ENCODE peak calls at places on chromosomes 16 and 17, in ten cellular contexts. One of them, this sample, is unnamed.

GRCh38 chr17:60102632-60103047 is 23.9 kb upstream of the HEATR6 start:
- DNase-seq in hippocampal formation: peak
- DNase-seq in myocyte: no peak
- DNase-seq in RWPE1: no peak
- DNase-seq in HCEC 1CT: peak
- DNase-seq in nephron progenitor cell: no peak
- DNase-seq in NCI-H2107: no peak
- DNase-seq in H54: no peak
- DNase-seq in PC-3: no peak
- DNase-seq in hypothalamus: no peak
- DNase-seq in this sample: no peak

GRCh38 chr17:46832945-46833839 is 14.7 kb upstream of the WNT3 start:
- DNase-seq in RWPE1: no peak
- DNase-seq in NCI-H2107: no peak
- DNase-seq in nephron progenitor cell: no peak
- DNase-seq in HCEC 1CT: peak
- DNase-seq in hypothalamus: peak
- DNase-seq in hippocampal formation: no peak
- DNase-seq in PC-3: peak
- DNase-seq in H54: peak
- DNase-seq in myocyte: no peak
- DNase-seq in this sample: peak

GRCh38 chr17:78132086-78132676 is 1.6 kb downstream of the TMC8 start:
- DNase-seq in PC-3: peak
- DNase-seq in H54: no peak
- DNase-seq in HCEC 1CT: no peak
- DNase-seq in hippocampal formation: no peak
- DNase-seq in NCI-H2107: no peak
- DNase-seq in nephron progenitor cell: peak
- DNase-seq in RWPE1: no peak
- DNase-seq in myocyte: no peak
- DNase-seq in hypothalamus: no peak
- DNase-seq in this sample: no peak

GRCh38 chr17:5561736-5562135 is 22.6 kb downstream of the NLRP1 start:
- DNase-seq in PC-3: no peak
- DNase-seq in H54: no peak
- DNase-seq in nephron progenitor cell: no peak
- DNase-seq in NCI-H2107: no peak
- DNase-seq in RWPE1: no peak
- DNase-seq in HCEC 1CT: no peak
- DNase-seq in myocyte: no peak
- DNase-seq in hypothalamus: no peak
- DNase-seq in hippocampal formation: no peak
- DNase-seq in this sample: no peak

GRCh38 chr16:20191566-20191965 is 117.9 kb upstream of the GPR139 start:
- DNase-seq in RWPE1: no peak
- DNase-seq in H54: no peak
- DNase-seq in NCI-H2107: no peak
- DNase-seq in PC-3: no peak
- DNase-seq in hypothalamus: no peak
- DNase-seq in nephron progenitor cell: no peak
- DNase-seq in myocyte: no peak
- DNase-seq in hippocampal formation: no peak
- DNase-seq in HCEC 1CT: no peak
- DNase-seq in this sample: no peak

GRCh38 chr17:59001158-59001814 is 105.4 kb downstream of the TRIM37 start:
- DNase-seq in RWPE1: no peak
- DNase-seq in hypothalamus: no peak
- DNase-seq in nephron progenitor cell: no peak
- DNase-seq in H54: no peak
- DNase-seq in HCEC 1CT: peak
- DNase-seq in myocyte: peak
- DNase-seq in hippocampal formation: no peak
- DNase-seq in PC-3: peak
- DNase-seq in NCI-H2107: no peak
- DNase-seq in this sample: peak

GRCh38 chr17:17741346-17742023 is 60.2 kb downstream of the RAI1 start:
- DNase-seq in NCI-H2107: no peak
- DNase-seq in myocyte: no peak
- DNase-seq in hippocampal formation: peak
- DNase-seq in PC-3: no peak
- DNase-seq in H54: no peak
- DNase-seq in RWPE1: no peak
- DNase-seq in nephron progenitor cell: peak
- DNase-seq in HCEC 1CT: no peak
- DNase-seq in hypothalamus: peak
- DNase-seq in this sample: no peak

GRCh38 chr17:15502315-15503112 is 35.1 kb upstream of the CDRT4 start:
- DNase-seq in HCEC 1CT: peak
- DNase-seq in nephron progenitor cell: peak
- DNase-seq in hypothalamus: peak
- DNase-seq in PC-3: peak
- DNase-seq in H54: peak
- DNase-seq in RWPE1: peak
- DNase-seq in hippocampal formation: peak
- DNase-seq in NCI-H2107: peak
- DNase-seq in myocyte: peak
- DNase-seq in this sample: peak

GRCh38 chr16:81946206-81946605 is 65.1 kb downstream of the SDR42E1 start:
- DNase-seq in hypothalamus: no peak
- DNase-seq in NCI-H2107: no peak
- DNase-seq in H54: no peak
- DNase-seq in RWPE1: no peak
- DNase-seq in HCEC 1CT: no peak
- DNase-seq in myocyte: peak
- DNase-seq in nephron progenitor cell: no peak
- DNase-seq in hippocampal formation: no peak
- DNase-seq in PC-3: no peak
- DNase-seq in this sample: no peak

GRCh38 chr16:57266531-57267268 is 17.8 kb downstream of the PLLP start:
- DNase-seq in HCEC 1CT: no peak
- DNase-seq in RWPE1: peak
- DNase-seq in nephron progenitor cell: no peak
- DNase-seq in H54: no peak
- DNase-seq in myocyte: no peak
- DNase-seq in hypothalamus: no peak
- DNase-seq in NCI-H2107: no peak
- DNase-seq in hippocampal formation: no peak
- DNase-seq in PC-3: no peak
- DNase-seq in this sample: peak

GRCh38 chr17:76537578-76538280 is at the start of gene CYGB:
- DNase-seq in H54: no peak
- DNase-seq in PC-3: no peak
- DNase-seq in nephron progenitor cell: peak
- DNase-seq in myocyte: no peak
- DNase-seq in hippocampal formation: no peak
- DNase-seq in RWPE1: no peak
- DNase-seq in HCEC 1CT: no peak
- DNase-seq in NCI-H2107: no peak
- DNase-seq in hypothalamus: no peak
- DNase-seq in this sample: no peak

GRCh38 chr17:73541111-73541510 is 103.1 kb downstream of the SDK2 start:
- DNase-seq in hypothalamus: no peak
- DNase-seq in NCI-H2107: no peak
- DNase-seq in PC-3: no peak
- DNase-seq in HCEC 1CT: no peak
- DNase-seq in myocyte: no peak
- DNase-seq in nephron progenitor cell: no peak
- DNase-seq in H54: no peak
- DNase-seq in RWPE1: no peak
- DNase-seq in hippocampal formation: no peak
- DNase-seq in this sample: no peak

GRCh38 chr17:57174591-57174990 is 81.7 kb upstream of the MSI2 start:
- DNase-seq in NCI-H2107: no peak
- DNase-seq in H54: no peak
- DNase-seq in PC-3: no peak
- DNase-seq in HCEC 1CT: no peak
- DNase-seq in myocyte: no peak
- DNase-seq in RWPE1: no peak
- DNase-seq in hippocampal formation: no peak
- DNase-seq in hypothalamus: no peak
- DNase-seq in nephron progenitor cell: no peak
- DNase-seq in this sample: no peak

GRCh38 chr17:12180644-12181261 is 160.1 kb downstream of the MAP2K4 start:
- DNase-seq in RWPE1: peak
- DNase-seq in hypothalamus: no peak
- DNase-seq in myocyte: peak
- DNase-seq in HCEC 1CT: peak
- DNase-seq in hippocampal formation: peak
- DNase-seq in PC-3: peak
- DNase-seq in H54: peak
- DNase-seq in NCI-H2107: no peak
- DNase-seq in nephron progenitor cell: peak
- DNase-seq in this sample: peak

GRCh38 chr16:89123831-89124100 is 30.1 kb downstream of the ACSF3 start:
- DNase-seq in nephron progenitor cell: no peak
- DNase-seq in HCEC 1CT: no peak
- DNase-seq in hypothalamus: no peak
- DNase-seq in H54: no peak
- DNase-seq in RWPE1: no peak
- DNase-seq in PC-3: no peak
- DNase-seq in hippocampal formation: no peak
- DNase-seq in NCI-H2107: no peak
- DNase-seq in myocyte: no peak
- DNase-seq in this sample: no peak

GRCh38 chr17:58224315-58224714 is 5.3 kb upstream of the MKS1 start:
- DNase-seq in H54: peak
- DNase-seq in nephron progenitor cell: no peak
- DNase-seq in hypothalamus: no peak
- DNase-seq in RWPE1: peak
- DNase-seq in HCEC 1CT: peak
- DNase-seq in hippocampal formation: no peak
- DNase-seq in NCI-H2107: no peak
- DNase-seq in myocyte: peak
- DNase-seq in PC-3: peak
- DNase-seq in this sample: peak

GRCh38 chr17:81230043-81230820 is 7.5 kb upstream of the CEP131 start:
- DNase-seq in PC-3: no peak
- DNase-seq in H54: no peak
- DNase-seq in RWPE1: no peak
- DNase-seq in hypothalamus: no peak
- DNase-seq in myocyte: no peak
- DNase-seq in hippocampal formation: no peak
- DNase-seq in nephron progenitor cell: no peak
- DNase-seq in HCEC 1CT: no peak
- DNase-seq in NCI-H2107: no peak
- DNase-seq in this sample: no peak

GRCh38 chr17:80701730-80702129 is 157.1 kb downstream of the RPTOR start:
- DNase-seq in hippocampal formation: no peak
- DNase-seq in PC-3: no peak
- DNase-seq in H54: no peak
- DNase-seq in myocyte: no peak
- DNase-seq in hypothalamus: no peak
- DNase-seq in RWPE1: no peak
- DNase-seq in HCEC 1CT: no peak
- DNase-seq in nephron progenitor cell: no peak
- DNase-seq in NCI-H2107: no peak
- DNase-seq in this sample: no peak

GRCh38 chr17:17361543-17362511 is 58.7 kb downstream of the NT5M start:
- DNase-seq in PC-3: no peak
- DNase-seq in nephron progenitor cell: no peak
- DNase-seq in RWPE1: no peak
- DNase-seq in H54: no peak
- DNase-seq in NCI-H2107: no peak
- DNase-seq in hypothalamus: no peak
- DNase-seq in HCEC 1CT: peak
- DNase-seq in myocyte: no peak
- DNase-seq in hippocampal formation: no peak
- DNase-seq in this sample: no peak

GRCh38 chr16:85625485-85626117 is 12.5 kb downstream of the GSE1 start:
- DNase-seq in NCI-H2107: no peak
- DNase-seq in hippocampal formation: no peak
- DNase-seq in hypothalamus: no peak
- DNase-seq in nephron progenitor cell: no peak
- DNase-seq in myocyte: no peak
- DNase-seq in H54: no peak
- DNase-seq in PC-3: no peak
- DNase-seq in RWPE1: no peak
- DNase-seq in HCEC 1CT: no peak
- DNase-seq in this sample: no peak

GRCh38 chr17:50459081-50459676 is 9.5 kb downstream of the CHAD start:
- DNase-seq in PC-3: peak
- DNase-seq in nephron progenitor cell: no peak
- DNase-seq in hypothalamus: no peak
- DNase-seq in myocyte: no peak
- DNase-seq in RWPE1: no peak
- DNase-seq in NCI-H2107: no peak
- DNase-seq in hippocampal formation: no peak
- DNase-seq in HCEC 1CT: peak
- DNase-seq in H54: no peak
- DNase-seq in this sample: no peak

GRCh38 chr16:89434490-89434889 is 55.9 kb downstream of the ANKRD11 start:
- DNase-seq in H54: no peak
- DNase-seq in HCEC 1CT: no peak
- DNase-seq in hypothalamus: no peak
- DNase-seq in RWPE1: no peak
- DNase-seq in PC-3: no peak
- DNase-seq in myocyte: peak
- DNase-seq in NCI-H2107: no peak
- DNase-seq in nephron progenitor cell: no peak
- DNase-seq in hippocampal formation: no peak
- DNase-seq in this sample: no peak

GRCh38 chr16:65739518-65739917 is 617.7 kb upstream of the CDH11 start:
- DNase-seq in PC-3: no peak
- DNase-seq in HCEC 1CT: no peak
- DNase-seq in RWPE1: no peak
- DNase-seq in myocyte: no peak
- DNase-seq in H54: no peak
- DNase-seq in nephron progenitor cell: no peak
- DNase-seq in NCI-H2107: no peak
- DNase-seq in hippocampal formation: no peak
- DNase-seq in hypothalamus: no peak
- DNase-seq in this sample: no peak

GRCh38 chr16:30921748-30922419 is 1.5 kb upstream of the FBXL19 start:
- DNase-seq in hypothalamus: peak
- DNase-seq in H54: peak
- DNase-seq in hippocampal formation: peak
- DNase-seq in myocyte: peak
- DNase-seq in RWPE1: peak
- DNase-seq in nephron progenitor cell: peak
- DNase-seq in PC-3: peak
- DNase-seq in HCEC 1CT: peak
- DNase-seq in NCI-H2107: peak
- DNase-seq in this sample: peak

GRCh38 chr16:13150181-13150885 is 248.9 kb downstream of the SHISA9 start:
- DNase-seq in hippocampal formation: no peak
- DNase-seq in RWPE1: no peak
- DNase-seq in NCI-H2107: no peak
- DNase-seq in hypothalamus: no peak
- DNase-seq in H54: no peak
- DNase-seq in myocyte: no peak
- DNase-seq in HCEC 1CT: no peak
- DNase-seq in PC-3: no peak
- DNase-seq in nephron progenitor cell: no peak
- DNase-seq in this sample: no peak

GRCh38 chr16:27098366-27099050 is 31.8 kb downstream of the C16orf82 start:
- DNase-seq in NCI-H2107: no peak
- DNase-seq in PC-3: no peak
- DNase-seq in hypothalamus: no peak
- DNase-seq in hippocampal formation: no peak
- DNase-seq in HCEC 1CT: no peak
- DNase-seq in nephron progenitor cell: no peak
- DNase-seq in myocyte: no peak
- DNase-seq in RWPE1: no peak
- DNase-seq in H54: no peak
- DNase-seq in this sample: no peak

GRCh38 chr16:69909043-69909442 is 42.1 kb upstream of the CLEC18A start:
- DNase-seq in H54: no peak
- DNase-seq in nephron progenitor cell: no peak
- DNase-seq in RWPE1: no peak
- DNase-seq in HCEC 1CT: no peak
- DNase-seq in hippocampal formation: no peak
- DNase-seq in hypothalamus: no peak
- DNase-seq in myocyte: no peak
- DNase-seq in NCI-H2107: no peak
- DNase-seq in PC-3: no peak
- DNase-seq in this sample: no peak

GRCh38 chr16:87636050-87636684 is 33.9 kb downstream of the JPH3 start:
- DNase-seq in hypothalamus: peak
- DNase-seq in RWPE1: peak
- DNase-seq in HCEC 1CT: peak
- DNase-seq in H54: peak
- DNase-seq in NCI-H2107: peak
- DNase-seq in PC-3: peak
- DNase-seq in hippocampal formation: peak
- DNase-seq in nephron progenitor cell: peak
- DNase-seq in myocyte: peak
- DNase-seq in this sample: peak